ENCODE peak calls at places on chromosomes 16 and 17, in four cellular contexts. One of them, this sample, is unnamed.

GRCh38 chr16:89090669-89091426 is 2.8 kb upstream of the ACSF3 start:
- DNase-seq in astrocyte of the spinal cord: no peak
- DNase-seq in skeletal muscle cell: no peak
- DNase-seq in tibial artery: no peak
- DNase-seq in this sample: no peak

GRCh38 chr16:73228649-73229048 is 180.7 kb upstream of the ZFHX3 start:
- DNase-seq in astrocyte of the spinal cord: peak; percentile 62
- DNase-seq in skeletal muscle cell: peak; percentile 24
- DNase-seq in tibial artery: no peak
- DNase-seq in this sample: no peak

GRCh38 chr17:21288581-21289017 is 4.1 kb downstream of the MAP2K3 start:
- DNase-seq in astrocyte of the spinal cord: no peak
- DNase-seq in skeletal muscle cell: no peak
- DNase-seq in tibial artery: no peak
- DNase-seq in this sample: no peak

GRCh38 chr16:68116256-68116853 is 31.2 kb downstream of the NFATC3 start:
- DNase-seq in astrocyte of the spinal cord: peak; percentile 24
- DNase-seq in skeletal muscle cell: no peak
- DNase-seq in tibial artery: no peak
- DNase-seq in this sample: peak; percentile 58

GRCh38 chr16:24635900-24636610 is 93.4 kb upstream of the TNRC6A start:
- DNase-seq in astrocyte of the spinal cord: peak; percentile 84
- DNase-seq in skeletal muscle cell: peak; percentile 94
- DNase-seq in tibial artery: peak; percentile 75
- DNase-seq in this sample: peak; percentile 98

GRCh38 chr17:80513892-80514291 is 30.7 kb upstream of the RPTOR start:
- DNase-seq in astrocyte of the spinal cord: peak; percentile 86
- DNase-seq in skeletal muscle cell: no peak
- DNase-seq in tibial artery: no peak
- DNase-seq in this sample: peak; percentile 41

GRCh38 chr17:22459953-22460350 is 767.6 kb downstream of the KCNJ18 start:
- DNase-seq in astrocyte of the spinal cord: no peak
- DNase-seq in skeletal muscle cell: no peak
- DNase-seq in tibial artery: no peak
- DNase-seq in this sample: no peak

GRCh38 chr16:66260522-66261290 is 105.8 kb upstream of the CDH5 start:
- DNase-seq in astrocyte of the spinal cord: no peak
- DNase-seq in skeletal muscle cell: no peak
- DNase-seq in tibial artery: no peak
- DNase-seq in this sample: no peak

GRCh38 chr17:63675607-63676539 is 24.1 kb downstream of the LIMD2 start:
- DNase-seq in astrocyte of the spinal cord: peak; percentile 90
- DNase-seq in skeletal muscle cell: peak; percentile 31
- DNase-seq in tibial artery: peak; percentile 90
- DNase-seq in this sample: peak; percentile 63

GRCh38 chr17:65359016-65359415 is 202.4 kb downstream of the AXIN2 start:
- DNase-seq in astrocyte of the spinal cord: peak; percentile 82
- DNase-seq in skeletal muscle cell: peak; percentile 56
- DNase-seq in tibial artery: no peak
- DNase-seq in this sample: peak; percentile 86

GRCh38 chr16:54446639-54447038 is 160.1 kb upstream of the IRX3 start:
- DNase-seq in astrocyte of the spinal cord: peak; percentile 92
- DNase-seq in skeletal muscle cell: peak; percentile 90
- DNase-seq in tibial artery: peak; percentile 92
- DNase-seq in this sample: peak; percentile 46

GRCh38 chr16:67397812-67398545 is 4.7 kb upstream of the TPPP3 start:
- DNase-seq in astrocyte of the spinal cord: no peak
- DNase-seq in skeletal muscle cell: no peak
- DNase-seq in tibial artery: no peak
- DNase-seq in this sample: no peak

GRCh38 chr16:55643161-55643970 is 12.4 kb upstream of the SLC6A2 start:
- DNase-seq in astrocyte of the spinal cord: no peak
- DNase-seq in skeletal muscle cell: no peak
- DNase-seq in tibial artery: no peak
- DNase-seq in this sample: no peak

GRCh38 chr17:17229416-17230098 is 7.4 kb downstream of the FLCN start:
- DNase-seq in astrocyte of the spinal cord: no peak
- DNase-seq in skeletal muscle cell: no peak
- DNase-seq in tibial artery: no peak
- DNase-seq in this sample: no peak

GRCh38 chr17:57651451-57651850 is 93.6 kb downstream of the CCDC182 start:
- DNase-seq in astrocyte of the spinal cord: no peak
- DNase-seq in skeletal muscle cell: no peak
- DNase-seq in tibial artery: no peak
- DNase-seq in this sample: no peak

GRCh38 chr17:73342057-73342522 is 30.3 kb upstream of the CDC42EP4 start:
- DNase-seq in astrocyte of the spinal cord: peak; percentile 90
- DNase-seq in skeletal muscle cell: peak; percentile 68
- DNase-seq in tibial artery: peak; percentile 64
- DNase-seq in this sample: peak; percentile 88

GRCh38 chr17:61967729-61968128 is 39.9 kb upstream of the INTS2 start:
- DNase-seq in astrocyte of the spinal cord: no peak
- DNase-seq in skeletal muscle cell: no peak
- DNase-seq in tibial artery: no peak
- DNase-seq in this sample: no peak

GRCh38 chr17:56594528-56595418 is 1.3 kb downstream of the NOG start:
- DNase-seq in astrocyte of the spinal cord: peak; percentile 5
- DNase-seq in skeletal muscle cell: no peak
- DNase-seq in tibial artery: no peak
- DNase-seq in this sample: peak; percentile 35

GRCh38 chr16:6897910-6898475 is 434.7 kb upstream of the RBFOX1 start:
- DNase-seq in astrocyte of the spinal cord: no peak
- DNase-seq in skeletal muscle cell: no peak
- DNase-seq in tibial artery: no peak
- DNase-seq in this sample: no peak

GRCh38 chr17:81189670-81190530 is 23.9 kb upstream of the AATK start:
- DNase-seq in astrocyte of the spinal cord: no peak
- DNase-seq in skeletal muscle cell: no peak
- DNase-seq in tibial artery: no peak
- DNase-seq in this sample: peak; percentile 23

GRCh38 chr16:81097230-81097629 is 1.0 kb upstream of the GCSH start:
- DNase-seq in astrocyte of the spinal cord: no peak
- DNase-seq in skeletal muscle cell: no peak
- DNase-seq in tibial artery: no peak
- DNase-seq in this sample: no peak
- H3K4me3 ChIP-seq in astrocyte of the spinal cord: no peak overlapping the region
- H3K4me3 ChIP-seq in skeletal muscle cell: no peak overlapping the region
- H3K4me3 ChIP-seq in tibial artery: no peak overlapping the region
- H3K4me3 ChIP-seq in this sample: no peak overlapping the region

DNA sequence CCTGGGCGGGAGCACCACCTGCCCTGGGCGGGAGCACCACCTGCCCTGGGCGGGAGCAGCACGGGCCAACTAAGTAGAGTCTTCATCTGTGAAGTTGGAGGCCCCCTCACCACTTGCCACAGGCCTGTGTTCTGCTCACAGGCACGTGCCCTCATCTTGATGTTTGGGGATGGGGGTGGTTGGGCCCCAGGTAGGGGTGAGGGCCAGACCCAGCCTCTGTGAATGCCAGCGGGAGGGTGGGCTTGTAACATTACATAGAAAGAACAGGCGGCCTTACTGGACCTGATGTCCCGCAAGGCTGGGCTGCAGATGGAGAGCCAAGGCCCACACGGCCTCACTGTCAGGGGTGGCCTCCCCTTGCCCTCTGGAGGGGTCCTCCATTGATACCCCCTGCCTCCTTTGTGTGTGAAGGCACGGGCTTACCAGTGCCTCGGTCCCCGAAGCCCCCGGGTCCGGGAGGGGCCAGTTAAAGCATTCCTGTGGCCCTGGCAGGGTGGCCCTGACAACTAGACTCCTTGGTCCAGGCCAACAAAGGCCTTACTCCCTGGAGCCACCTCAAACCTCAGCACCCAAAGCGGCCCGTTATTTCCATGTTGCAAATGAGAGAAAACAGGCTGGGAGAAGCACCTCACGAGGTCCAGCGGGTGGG is 1.1 kb upstream of the SLC16A3 start:
- DNase-seq in astrocyte of the spinal cord: no peak
- DNase-seq in skeletal muscle cell: no peak
- DNase-seq in tibial artery: no peak
- DNase-seq in this sample: no peak
- H3K4me3 ChIP-seq in astrocyte of the spinal cord: peak overlapping the region; percentile 38
- H3K4me3 ChIP-seq in skeletal muscle cell: peak overlapping the region; percentile 55
- H3K4me3 ChIP-seq in tibial artery: peak overlapping the region; percentile 58
- H3K4me3 ChIP-seq in this sample: no peak overlapping the region

GRCh38 chr17:10115536-10115932 is 82.9 kb downstream of the GAS7 start:
- DNase-seq in astrocyte of the spinal cord: no peak
- DNase-seq in skeletal muscle cell: no peak
- DNase-seq in tibial artery: no peak
- DNase-seq in this sample: no peak
- H3K4me3 ChIP-seq in astrocyte of the spinal cord: no peak overlapping the region
- H3K4me3 ChIP-seq in skeletal muscle cell: no peak overlapping the region
- H3K4me3 ChIP-seq in tibial artery: peak overlapping the region; percentile 31
- H3K4me3 ChIP-seq in this sample: no peak overlapping the region

GRCh38 chr17:78687944-78688343 is 94.1 kb downstream of the CYTH1 start:
- DNase-seq in astrocyte of the spinal cord: no peak
- DNase-seq in skeletal muscle cell: no peak
- DNase-seq in tibial artery: no peak
- DNase-seq in this sample: no peak
- H3K4me3 ChIP-seq in astrocyte of the spinal cord: no peak overlapping the region
- H3K4me3 ChIP-seq in skeletal muscle cell: no peak overlapping the region
- H3K4me3 ChIP-seq in tibial artery: no peak overlapping the region
- H3K4me3 ChIP-seq in this sample: no peak overlapping the region